ENCODE peak calls at places on chromosome 3, in four cellular contexts. I, U, R and M are unnamed samples.

GRCh38 chr3:135311699-135312098 is 516.6 kb downstream of the EPHB1 start:
- DNase-seq in I (no peak), U (no peak), R (no peak), M (no peak)

GRCh38 chr3:98027084-98027445 is 8.1 kb downstream of the GABRR3 start:
- DNase-seq in I (no peak), U (no peak), R (no peak), M (no peak)

GRCh38 chr3:17340693-17341092 is 401.7 kb downstream of the TBC1D5 start:
- DNase-seq in I (no peak), U (no peak), R (no peak), M (no peak)

GRCh38 chr3:111735271-111735758 is 123.8 kb upstream of the PHLDB2 start:
- DNase-seq in I (no peak), U (no peak), R (no peak), M (no peak)

GRCh38 chr3:139689122-139689521 is 11.3 kb upstream of the NMNAT3 start:
- DNase-seq in I (no peak), U (no peak), R (no peak), M (no peak)

GRCh38 chr3:141875893-141876380 is 506 bp upstream of the ATP1B3 start:
- DNase-seq in I (peak), U (peak), R (no peak), M (peak)

GRCh38 chr3:41073190-41073589 is 126.1 kb upstream of the CTNNB1 start:
- DNase-seq in I (no peak), U (no peak), R (no peak), M (no peak)

GRCh38 chr3:78050276-78051080 is 1010.6 kb downstream of the ROBO2 start:
- DNase-seq in I (no peak), U (no peak), R (no peak), M (no peak)

GRCh38 chr3:46670000-46670890 is 23.2 kb downstream of the ALS2CL start:
- DNase-seq in I (peak), U (peak), R (no peak), M (peak)

GRCh38 chr3:193662757-193663322 is 69.8 kb downstream of the OPA1 start:
- DNase-seq in I (no peak), U (no peak), R (no peak), M (no peak)

GRCh38 chr3:66413151-66413751 is 87.6 kb downstream of the LRIG1 start:
- DNase-seq in I (no peak), U (peak), R (no peak), M (no peak)

GRCh38 chr3:195153121-195153520 is 117.8 kb downstream of the XXYLT1 start:
- DNase-seq in I (peak), U (no peak), R (no peak), M (no peak)

GRCh38 chr3:143121240-143122088 is 1.9 kb downstream of the CHST2 start:
- DNase-seq in I (peak), U (peak), R (peak), M (peak)

GRCh38 chr3:14546041-14546440 is 5.9 kb upstream of the GRIP2 start:
- DNase-seq in I (no peak), U (no peak), R (no peak), M (no peak)

GRCh38 chr3:172678068-172678467 is 32.8 kb downstream of the NCEH1 start:
- DNase-seq in I (no peak), U (no peak), R (no peak), M (no peak)

GRCh38 chr3:59404064-59404463 is 354.2 kb upstream of the CFAP20DC start:
- DNase-seq in I (no peak), U (no peak), R (no peak), M (no peak)

GRCh38 chr3:76096036-76096435 is 310.7 kb upstream of the ZNF717 start:
- DNase-seq in I (no peak), U (no peak), R (no peak), M (no peak)

GRCh38 chr3:55343486-55344357 is 143.4 kb downstream of the WNT5A start:
- DNase-seq in I (no peak), U (no peak), R (no peak), M (no peak)

GRCh38 chr3:112477891-112478290 is 21.4 kb downstream of the BTLA start:
- DNase-seq in I (no peak), U (no peak), R (no peak), M (no peak)

GRCh38 chr3:90092994-90093393 is 985.6 kb downstream of the EPHA3 start:
- DNase-seq in I (no peak), U (no peak), R (no peak), M (no peak)

GRCh38 chr3:84692261-84692660 is 266.5 kb upstream of the CADM2 start:
- DNase-seq in I (no peak), U (no peak), R (no peak), M (no peak)

GRCh38 chr3:194768586-194768985 is 82.9 kb downstream of the FAM43A start:
- DNase-seq in I (no peak), U (no peak), R (peak), M (no peak)

GRCh38 chr3:161343540-161343939 is 27.8 kb downstream of the SPTSSB start:
- DNase-seq in I (no peak), U (no peak), R (no peak), M (no peak)

GRCh38 chr3:67689806-67690205 is 35.4 kb upstream of the SUCLG2 start:
- DNase-seq in I (no peak), U (no peak), R (no peak), M (no peak)

GRCh38 chr3:144104679-144105078 is 133.1 kb downstream of the DIPK2A start:
- DNase-seq in I (no peak), U (no peak), R (no peak), M (no peak)

GRCh38 chr3:160400048-160400630 is 689 bp downstream of the SMC4 start:
- DNase-seq in I (peak), U (peak), R (no peak), M (peak)

GRCh38 chr3:60798456-60798855 is 452.8 kb downstream of the FHIT start:
- DNase-seq in I (no peak), U (no peak), R (no peak), M (no peak)

GRCh38 chr3:127067116-127067910 is 84.4 kb downstream of the PLXNA1 start:
- DNase-seq in I (no peak), U (no peak), R (no peak), M (no peak)

GRCh38 chr3:145776782-145777408 is 384.1 kb downstream of the PLOD2 start:
- DNase-seq in I (peak), U (peak), R (no peak), M (no peak)

GRCh38 chr3:99319450-99319849 is 318.9 kb upstream of the COL8A1 start:
- DNase-seq in I (no peak), U (no peak), R (no peak), M (no peak)
- H3K27ac ChIP-seq in I (no peak), U (no peak), R (no peak), M (no peak)

DNA sequence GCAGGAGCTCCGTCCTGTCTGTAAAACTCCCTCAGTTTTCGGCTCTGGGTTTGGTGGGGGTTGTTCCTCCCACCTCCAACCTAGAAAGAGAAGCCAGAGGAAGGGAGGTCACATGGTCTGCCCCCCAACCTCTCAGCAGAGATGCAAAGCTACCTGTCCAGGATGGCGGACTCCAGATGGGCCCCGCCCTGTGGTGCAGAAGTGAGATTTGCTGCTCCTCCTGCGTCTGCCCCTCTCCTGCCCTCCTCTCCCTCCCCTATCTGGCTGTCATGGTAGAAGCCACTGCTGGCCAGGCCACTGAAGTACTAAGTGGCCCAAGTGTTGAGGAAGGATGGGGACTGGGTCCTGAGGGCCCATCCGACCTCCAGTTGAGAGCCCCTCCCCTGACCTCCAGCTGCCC is 2.1 kb upstream of the SEMA3B start:
- DNase-seq in I (no peak), U (no peak), R (no peak), M (no peak)
- H3K27ac ChIP-seq in I (no peak), U (peak), R (no peak), M (peak)

GRCh38 chr3:122974764-122975162 is 52.8 kb downstream of the SEMA5B start:
- DNase-seq in I (no peak), U (no peak), R (no peak), M (peak)

GRCh38 chr3:122978569-122978968 is 49.0 kb downstream of the SEMA5B start:
- DNase-seq in I (no peak), U (no peak), R (no peak), M (no peak)

GRCh38 chr3:122975924-122976293 is 51.7 kb downstream of the SEMA5B start:
- DNase-seq in I (no peak), U (no peak), R (no peak), M (no peak)

GRCh38 chr3:122975163-122975923 is 52.2 kb downstream of the SEMA5B start:
- DNase-seq in I (peak), U (no peak), R (no peak), M (no peak)

DNA sequence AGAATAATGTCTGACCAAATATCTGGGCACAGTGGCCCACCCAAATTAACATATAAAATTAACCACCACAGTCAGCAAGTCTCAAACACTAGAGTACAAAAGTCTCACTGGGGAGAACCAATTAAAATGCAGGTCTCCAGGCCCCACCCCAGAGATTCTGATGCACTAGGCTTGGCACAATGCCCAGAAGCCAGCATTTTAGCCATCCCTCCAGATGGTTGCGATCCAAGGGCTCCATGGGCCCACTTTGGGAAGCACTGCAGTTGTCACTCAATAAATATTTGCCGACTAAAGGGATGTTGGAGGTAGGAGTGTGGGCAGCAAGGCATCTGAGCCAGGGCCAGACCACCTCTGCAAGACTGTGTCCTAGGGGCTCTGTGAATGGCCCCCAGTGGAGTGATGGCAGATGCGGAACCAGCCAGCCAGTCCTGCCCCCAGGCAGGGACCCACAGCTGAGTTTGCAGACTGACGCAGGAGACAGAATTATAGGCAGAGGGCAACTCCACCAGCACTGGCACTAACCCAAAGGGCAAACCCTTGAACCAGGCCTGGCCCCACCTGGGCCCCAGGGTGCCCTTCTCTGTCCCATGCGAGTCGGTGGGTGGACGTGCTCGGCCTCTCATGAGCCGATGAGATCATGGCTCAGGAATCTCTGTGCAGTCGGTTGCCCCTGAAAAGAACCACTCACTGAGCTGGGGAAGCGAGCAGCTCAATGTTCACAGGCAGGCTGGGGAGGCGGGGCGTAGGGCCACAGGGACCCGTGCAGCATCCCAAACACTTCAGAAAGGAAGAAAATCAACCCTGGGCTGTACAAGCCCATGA is 49.7 kb downstream of the SEMA5B start:
- DNase-seq in I (peak), U (no peak), R (no peak), M (peak)
- H3K27ac ChIP-seq in I (no peak), U (no peak), R (no peak), M (peak)

GRCh38 chr3:108180214-108180613 is 42.0 kb downstream of the IFT57 start:
- DNase-seq in I (no peak), U (no peak), R (no peak), M (no peak)
- H3K27ac ChIP-seq in I (no peak), U (no peak), R (no peak), M (no peak)

GRCh38 chr3:65030014-65030627 is 342.3 kb upstream of the ADAMTS9 start:
- DNase-seq in I (no peak), U (no peak), R (no peak), M (no peak)
- H3K27ac ChIP-seq in I (no peak), U (no peak), R (no peak), M (no peak)

GRCh38 chr3:13124631-13125030 is 51.4 kb upstream of the IQSEC1 start:
- DNase-seq in I (no peak), U (no peak), R (no peak), M (no peak)

GRCh38 chr3:13122101-13123055 is 49.1 kb upstream of the IQSEC1 start:
- DNase-seq in I (no peak), U (no peak), R (no peak), M (no peak)

GRCh38 chr3:13125092-13126015 is 52.1 kb upstream of the IQSEC1 start:
- DNase-seq in I (no peak), U (no peak), R (no peak), M (no peak)

GRCh38 chr3:13123266-13123665 is 50.0 kb upstream of the IQSEC1 start:
- DNase-seq in I (no peak), U (no peak), R (no peak), M (no peak)

DNA sequence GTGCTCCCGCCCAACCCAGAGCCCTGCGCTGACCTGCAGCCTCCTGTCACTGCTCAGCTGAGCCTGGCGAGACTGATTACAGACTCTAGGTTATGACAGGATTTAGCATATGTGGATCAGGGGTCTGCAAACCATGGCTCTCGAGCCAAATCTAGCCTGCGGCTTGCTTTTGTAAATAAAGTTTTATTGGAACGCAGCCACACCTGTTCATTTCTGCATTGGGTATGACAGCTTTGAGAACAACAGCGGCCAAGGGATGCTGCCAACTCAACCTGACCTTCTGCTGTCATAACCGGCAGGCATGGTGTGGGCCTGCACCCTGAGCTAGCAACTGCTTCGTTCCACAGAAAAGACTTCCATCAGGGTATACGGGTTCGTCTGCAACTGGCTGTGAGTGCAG is 50.5 kb upstream of the IQSEC1 start:
- DNase-seq in I (no peak), U (no peak), R (no peak), M (no peak)
- H3K27ac ChIP-seq in I (no peak), U (no peak), R (no peak), M (no peak)

DNA sequence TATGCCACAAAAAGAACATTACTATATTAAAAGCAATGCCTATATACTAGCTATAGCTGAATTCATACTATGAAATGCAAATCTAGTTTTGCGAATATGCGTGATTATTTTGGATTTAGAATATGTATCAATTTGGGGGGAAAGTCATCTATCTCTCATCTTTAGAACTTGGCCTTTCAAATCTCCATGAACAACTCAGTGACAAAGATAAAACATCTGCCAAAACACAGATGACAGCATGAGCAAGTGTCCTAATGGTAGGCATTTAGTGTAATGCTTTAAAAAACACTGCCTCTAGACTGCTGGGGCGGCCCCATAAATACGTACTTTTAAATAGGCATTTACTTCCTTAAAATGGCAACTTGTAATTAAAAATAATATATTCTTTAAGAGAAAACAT is 2.7 kb downstream of the CD47 start:
- DNase-seq in I (no peak), U (no peak), R (no peak), M (no peak)
- H3K27ac ChIP-seq in I (no peak), U (peak), R (no peak), M (no peak)

DNA sequence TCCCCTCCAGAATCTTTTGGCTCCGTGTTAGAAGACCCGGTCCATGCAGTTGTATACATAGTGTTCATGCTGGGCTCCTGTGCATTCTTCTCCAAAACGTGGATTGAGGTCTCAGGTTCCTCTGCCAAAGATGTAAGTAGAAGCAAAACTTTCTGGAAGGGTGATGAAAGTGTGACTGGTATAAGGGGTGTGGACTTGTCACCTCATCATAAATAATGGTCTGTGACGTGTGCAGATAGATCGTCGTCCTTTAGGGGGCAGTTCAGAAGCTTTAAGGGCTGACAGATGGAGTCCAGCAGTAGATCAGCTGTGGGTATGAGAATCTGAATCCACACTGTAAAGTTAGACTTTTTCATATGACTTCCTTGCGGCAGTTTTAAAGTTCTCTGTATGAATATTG is 15.2 kb downstream of the SEC61A1 start:
- DNase-seq in I (no peak), U (no peak), R (no peak), M (no peak)
- H3K27ac ChIP-seq in I (no peak), U (no peak), R (no peak), M (no peak)